ENCODE peak calls at places on chromosomes 1 and 21, in ten cellular contexts. I, K, H, A, O, L, Z, Q, T and R are unnamed samples. For H3K4me1 and H3K27me3, the result is how much of the 10 kb centered on the place peaks cover.

GRCh38 chr1:228109962-228110488 is 926 bp upstream of the MRPL55 start:
- DNase-seq in L (no peak), K (no peak), Q (peak), Z (peak), A (peak), T (no peak), O (no peak), I (no peak), H (no peak), R (no peak)

GRCh38 chr21:37467082-37467481 is 100.5 kb downstream of the DYRK1A start:
- DNase-seq in T (no peak), H (no peak), A (no peak), O (no peak), L (no peak), K (no peak), Z (no peak), I (no peak), Q (no peak), R (no peak)

GRCh38 chr1:239155466-239155865 is 230.9 kb upstream of the CHRM3 start:
- DNase-seq in I (no peak), T (no peak), O (no peak), K (no peak), L (no peak), A (no peak), H (no peak), Z (no peak), Q (no peak), R (no peak)

GRCh38 chr21:33229099-33229775 is 501 bp upstream of the IFNAR2 start:
- DNase-seq in A (no peak), Z (no peak), H (peak), Q (no peak), K (no peak), I (no peak), O (no peak), L (peak), T (no peak), R (no peak)

GRCh38 chr21:25862112-25862511 is 127.3 kb downstream of the GABPA start:
- DNase-seq in I (peak), L (no peak), H (no peak), T (no peak), K (no peak), A (no peak), Z (no peak), O (no peak), Q (no peak), R (no peak)

GRCh38 chr1:45452503-45452902 is 38.5 kb downstream of the TESK2 start:
- DNase-seq in A (no peak), L (no peak), Q (no peak), H (no peak), T (no peak), Z (no peak), K (no peak), O (no peak), I (no peak), R (no peak)

GRCh38 chr21:43574741-43575465 is 84.4 kb downstream of the HSF2BP start:
- DNase-seq in I (no peak), T (peak), O (no peak), K (peak), Q (no peak), A (peak), Z (peak), L (no peak), H (no peak), R (no peak)

GRCh38 chr21:36854391-36854790 is 112.1 kb downstream of the HLCS start:
- DNase-seq in A (peak), Z (no peak), I (peak), H (peak), T (no peak), L (peak), K (peak), Q (peak), O (no peak), R (peak)

GRCh38 chr1:157105988-157106812 is 6.6 kb upstream of the ETV3L start:
- DNase-seq in A (peak), H (peak), K (no peak), L (peak), I (no peak), O (peak), Z (peak), T (peak), Q (peak), R (peak)

GRCh38 chr1:224432672-224433040 is 1.9 kb downstream of the WDR26 start:
- DNase-seq in H (peak), T (no peak), O (no peak), L (peak), Q (peak), K (peak), Z (no peak), I (peak), A (no peak), R (peak)

GRCh38 chr1:226541631-226542622 is 6.6 kb upstream of the STUM start:
- DNase-seq in Z (peak), T (no peak), O (peak), L (no peak), A (peak), H (no peak), Q (peak), K (no peak), I (peak), R (no peak)

GRCh38 chr1:145955436-145955835 is 2.4 kb downstream of the LIX1L start:
- DNase-seq in H (no peak), T (no peak), I (no peak), A (no peak), K (no peak), L (no peak), O (no peak), Q (peak), Z (no peak), R (no peak)

GRCh38 chr1:145956361-145956760 is 1.5 kb downstream of the LIX1L start:
- DNase-seq in Z (no peak), A (no peak), H (no peak), L (no peak), K (no peak), T (no peak), I (no peak), Q (peak), O (no peak), R (no peak)

GRCh38 chr1:145953861-145954260 is 4.0 kb downstream of the LIX1L start:
- DNase-seq in T (no peak), L (no peak), Z (no peak), K (no peak), I (no peak), A (no peak), H (no peak), Q (no peak), O (no peak), R (no peak)

GRCh38 chr1:145949219-145949618 is 8.6 kb downstream of the LIX1L start:
- DNase-seq in O (no peak), A (no peak), I (no peak), H (no peak), Z (no peak), Q (no peak), T (no peak), K (no peak), L (no peak), R (no peak)

GRCh38 chr1:145952903-145953302 is 4.9 kb downstream of the LIX1L start:
- DNase-seq in Z (no peak), T (no peak), Q (no peak), A (no peak), O (no peak), L (no peak), K (no peak), I (no peak), H (no peak), R (no peak)
- H3K4me1 ChIP-seq in Z (under half), T (under half), Q (under half), A (under half), O (under half), L (under half), K (under half), I (under half), H (under half), R (half or more)

GRCh38 chr1:47555307-47555706 is 117.5 kb downstream of the FOXD2 start:
- DNase-seq in O (peak), Q (no peak), K (no peak), A (no peak), L (no peak), Z (no peak), T (no peak), H (no peak), I (peak), R (no peak)
- H3K27me3 ChIP-seq in O (under half), Q (under half), K (under half), A (under half), L (under half), Z (under half), T (under half), H (under half), I (under half), R (under half)

DNA sequence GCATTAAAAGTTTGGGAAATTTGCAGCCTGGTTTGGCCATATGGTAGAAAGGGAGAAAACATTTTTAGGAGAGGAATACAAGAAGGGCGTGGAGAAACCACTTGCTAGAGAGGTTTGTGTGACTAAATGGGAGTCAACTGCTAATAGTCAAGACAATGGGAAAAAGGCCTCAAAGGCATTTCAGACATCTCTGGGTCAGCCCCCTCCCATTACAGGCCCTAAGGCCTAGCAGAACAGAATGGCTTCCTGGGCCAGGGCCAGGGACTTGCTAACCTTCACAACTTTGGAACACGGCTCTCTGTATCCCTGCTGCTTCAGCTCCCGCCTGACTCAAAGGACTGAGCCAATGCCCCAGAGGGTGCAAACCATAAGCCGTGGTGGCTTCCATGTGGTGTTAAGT is 752.3 kb upstream of the ADAMTS5 start:
- DNase-seq in Z (no peak), K (no peak), O (no peak), L (no peak), I (no peak), H (no peak), A (no peak), Q (no peak), T (no peak), R (no peak)
- H3K4me3 ChIP-seq in Z (no peak), K (no peak), O (no peak), L (no peak), I (no peak), H (no peak), A (no peak), Q (no peak), T (no peak), R (no peak)

DNA sequence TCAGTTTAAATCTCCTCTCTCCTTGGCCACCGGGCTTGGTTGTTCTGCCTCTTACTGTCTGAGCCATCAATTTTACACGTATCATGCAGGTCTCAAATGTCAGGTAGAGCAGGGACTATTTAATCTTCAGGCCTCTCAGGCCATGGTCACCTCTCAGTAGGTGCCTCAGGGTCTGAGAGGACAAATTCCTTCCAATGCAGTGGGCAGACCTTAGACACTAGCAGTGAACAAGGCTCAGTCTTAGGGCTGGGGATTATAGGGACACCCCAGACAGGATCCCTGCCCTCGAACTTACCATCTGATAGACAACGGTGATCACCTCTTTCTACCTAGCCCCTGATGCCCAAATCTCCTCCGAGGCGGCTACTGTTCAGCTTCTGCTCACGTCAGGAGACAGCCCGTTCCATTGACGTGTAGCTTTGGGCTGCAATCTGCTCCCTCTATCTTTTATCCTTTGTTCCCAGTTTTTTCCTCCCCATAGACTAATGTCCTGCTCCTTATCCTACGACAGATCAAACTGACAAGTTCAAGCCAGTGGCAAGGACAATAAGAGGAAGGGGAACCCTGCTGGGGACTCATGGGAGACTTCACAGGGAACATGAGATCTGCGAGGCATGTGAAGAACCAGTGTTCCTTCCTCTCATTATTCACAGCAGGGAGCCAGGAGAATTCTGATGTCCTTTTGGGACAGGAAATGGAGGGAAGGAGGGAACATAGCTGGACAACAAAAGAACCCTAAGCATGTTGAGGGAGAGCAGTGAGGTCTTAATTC is 1.4 kb upstream of the MYOG start:
- DNase-seq in O (no peak), T (no peak), K (no peak), Z (no peak), H (no peak), A (no peak), I (no peak), L (no peak), Q (no peak), R (no peak)
- H3K4me1 ChIP-seq in O (under half), T (under half), K (under half), Z (under half), H (under half), A (under half), I (under half), L (under half), Q (under half), R (under half)

DNA sequence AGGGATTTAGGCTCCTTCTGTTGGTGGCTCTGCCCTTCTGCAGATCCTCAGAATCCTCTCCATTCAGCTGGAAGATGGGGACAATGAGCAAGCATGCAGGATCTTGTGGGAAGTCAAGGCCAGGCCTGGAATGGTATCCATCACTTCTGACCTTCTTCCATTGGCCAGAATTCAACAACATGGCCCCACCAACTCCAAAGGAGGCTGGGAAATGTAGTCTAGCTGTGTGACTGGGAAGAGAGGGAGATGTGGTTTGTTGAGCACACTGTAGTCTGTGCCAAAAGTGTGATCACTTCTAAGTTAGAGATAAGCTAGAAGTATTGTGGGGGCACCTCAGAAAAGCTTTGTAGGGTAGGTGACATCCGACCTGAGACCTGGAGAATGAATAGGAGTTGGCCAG is 60.4 kb upstream of the WNT4 start:
- DNase-seq in A (no peak), T (no peak), O (no peak), Z (no peak), H (no peak), K (no peak), I (no peak), L (no peak), Q (no peak), R (no peak)
- H3K27me3 ChIP-seq in A (under half), T (under half), O (under half), Z (under half), H (half or more), K (under half), I (under half), L (half or more), Q (under half), R (under half)

DNA sequence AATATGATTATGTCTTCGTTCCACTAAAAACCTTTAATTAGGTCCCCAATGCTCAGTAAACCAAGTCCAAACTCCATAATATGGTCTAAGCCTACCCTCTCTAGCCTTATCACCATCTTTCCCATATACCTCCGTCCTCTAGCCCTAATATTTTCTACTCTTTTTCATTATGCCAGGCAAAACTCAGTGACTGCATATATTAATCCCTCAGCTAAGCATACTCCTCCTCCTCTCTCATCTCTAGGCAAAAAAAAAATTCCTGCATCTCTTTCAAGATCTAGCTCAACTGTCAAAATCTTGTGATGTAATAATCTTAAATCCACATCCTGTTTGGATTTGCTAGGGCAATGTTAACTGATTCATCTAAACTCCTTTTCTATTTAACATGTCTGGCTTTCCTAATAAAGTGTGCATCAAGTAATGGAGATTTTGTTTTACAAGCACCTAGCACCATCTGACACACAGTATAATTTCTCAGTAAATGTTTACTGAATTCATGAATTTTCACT is 20.4 kb downstream of the PRPF38A start:
- DNase-seq in T (no peak), K (no peak), I (no peak), L (no peak), A (no peak), H (no peak), O (no peak), Z (no peak), Q (no peak), R (peak)
- H3K4me3 ChIP-seq in T (no peak), K (no peak), I (no peak), L (no peak), A (no peak), H (no peak), O (no peak), Z (no peak), Q (no peak), R (no peak)